ENCODE peak calls at places on chromosomes 2 and 18, in nine cellular contexts. O is tibial artery, S is GM12878, H is cardiac muscle cell, X is keratinocyte, G is PC-3, V is breast epithelium, Z is ascending aorta, R is endothelial cell of umbilical vein. F is an unnamed sample.

GRCh38 chr2:150889141-150889540 is 372.5 kb downstream of the RBM43 start:
- DNase-seq in O (no peak), S (no peak), H (no peak), X (no peak), G (no peak), V (no peak), Z (no peak), R (no peak), F (no peak)

GRCh38 chr18:45670281-45670962 is 53.6 kb upstream of the SLC14A1 start:
- DNase-seq in O (peak), S (no peak), H (no peak), X (peak), G (no peak), V (no peak), Z (no peak), R (peak), F (peak)

GRCh38 chr2:47688561-47688960 is 94.4 kb upstream of the MSH6 start:
- DNase-seq in O (no peak), S (no peak), H (no peak), X (no peak), G (no peak), V (no peak), Z (no peak), R (no peak), F (peak)

GRCh38 chr2:235162544-235163197 is 210.9 kb downstream of the SH3BP4 start:
- DNase-seq in O (no peak), S (no peak), H (no peak), X (no peak), G (peak), V (no peak), Z (no peak), R (no peak), F (no peak)

GRCh38 chr2:96536445-96537065 is at the start of gene ARID5A:
- DNase-seq in O (peak), S (peak), H (peak), X (no peak), G (peak), V (peak), Z (peak), R (peak), F (peak)

GRCh38 chr2:188984126-188984525 is 10.0 kb downstream of the COL3A1 start:
- DNase-seq in O (no peak), S (no peak), H (no peak), X (no peak), G (peak), V (no peak), Z (no peak), R (peak), F (no peak)

GRCh38 chr2:3108105-3108504 is 269.5 kb downstream of the EIPR1 start:
- DNase-seq in O (no peak), S (no peak), H (no peak), X (no peak), G (no peak), V (no peak), Z (no peak), R (no peak), F (no peak)

GRCh38 chr18:36315736-36316135 is 18.2 kb downstream of the FHOD3 start:
- DNase-seq in O (no peak), S (no peak), H (no peak), X (no peak), G (peak), V (no peak), Z (no peak), R (no peak), F (no peak)

GRCh38 chr2:47193607-47194006 is 38.5 kb upstream of the STPG4 start:
- DNase-seq in O (no peak), S (no peak), H (no peak), X (no peak), G (no peak), V (no peak), Z (no peak), R (no peak), F (no peak)

GRCh38 chr18:80157708-80158343 is 48.8 kb downstream of the ADNP2 start:
- DNase-seq in O (peak), S (peak), H (peak), X (no peak), G (peak), V (peak), Z (no peak), R (peak), F (peak)

GRCh38 chr2:100423631-100424030 is 6.2 kb upstream of the CHST10 start:
- DNase-seq in O (no peak), S (no peak), H (no peak), X (no peak), G (no peak), V (no peak), Z (no peak), R (no peak), F (no peak)

GRCh38 chr2:115999039-115999438 is 1556.6 kb downstream of the DPP10 start:
- DNase-seq in O (no peak), S (no peak), H (no peak), X (no peak), G (no peak), V (no peak), Z (no peak), R (no peak), F (no peak)

GRCh38 chr2:211157856-211158463 is 601.6 kb downstream of the CPS1 start:
- DNase-seq in O (peak), S (peak), H (peak), X (peak), G (peak), V (peak), Z (no peak), R (peak), F (peak)

GRCh38 chr2:171482308-171482707 is 40.0 kb upstream of the CYBRD1 start:
- DNase-seq in O (no peak), S (no peak), H (no peak), X (no peak), G (no peak), V (no peak), Z (no peak), R (no peak), F (no peak)

GRCh38 chr2:240146141-240146561 is 5.7 kb upstream of the OTOS start:
- DNase-seq in O (no peak), S (no peak), H (no peak), X (no peak), G (no peak), V (no peak), Z (no peak), R (no peak), F (no peak)

GRCh38 chr2:236168110-236169067 is at the start of gene GBX2:
- DNase-seq in O (no peak), S (no peak), H (peak), X (no peak), G (peak), V (no peak), Z (no peak), R (peak), F (no peak)

GRCh38 chr2:216115224-216115582 is 6.1 kb downstream of the XRCC5 start:
- DNase-seq in O (no peak), S (no peak), H (no peak), X (no peak), G (no peak), V (no peak), Z (no peak), R (no peak), F (peak)

GRCh38 chr18:5890606-5891360 is 4.5 kb downstream of the TMEM200C start:
- DNase-seq in O (no peak), S (no peak), H (peak), X (no peak), G (peak), V (no peak), Z (no peak), R (peak), F (no peak)

GRCh38 chr2:88658318-88658717 is 31.1 kb upstream of the EIF2AK3 start:
- DNase-seq in O (no peak), S (no peak), H (no peak), X (no peak), G (peak), V (no peak), Z (no peak), R (peak), F (no peak)

GRCh38 chr18:44895176-44895798 is 214.6 kb downstream of the SETBP1 start:
- DNase-seq in O (peak), S (peak), H (no peak), X (peak), G (peak), V (no peak), Z (no peak), R (peak), F (peak)

GRCh38 chr2:10911291-10912075 is at the start of gene KCNF1:
- DNase-seq in O (no peak), S (no peak), H (peak), X (no peak), G (peak), V (peak), Z (no peak), R (peak), F (no peak)

GRCh38 chr2:165635532-165635931 is 158.5 kb downstream of the GALNT3 start:
- DNase-seq in O (no peak), S (no peak), H (no peak), X (no peak), G (no peak), V (no peak), Z (no peak), R (no peak), F (no peak)

GRCh38 chr2:109558076-109558882 is 55.5 kb downstream of the SEPTIN10 start:
- DNase-seq in O (no peak), S (no peak), H (no peak), X (peak), G (peak), V (no peak), Z (no peak), R (peak), F (no peak)

GRCh38 chr2:97966545-97967215 is 29.1 kb downstream of the TMEM131 start:
- DNase-seq in O (no peak), S (no peak), H (no peak), X (peak), G (peak), V (no peak), Z (no peak), R (no peak), F (no peak)

GRCh38 chr2:224520064-224520463 is 65.1 kb downstream of the CUL3 start:
- DNase-seq in O (no peak), S (peak), H (no peak), X (no peak), G (peak), V (no peak), Z (no peak), R (no peak), F (no peak)

GRCh38 chr2:113699048-113699447 is 57.4 kb downstream of the SLC35F5 start:
- DNase-seq in O (no peak), S (peak), H (no peak), X (no peak), G (no peak), V (no peak), Z (no peak), R (no peak), F (no peak)

GRCh38 chr2:54955674-54956391 is 94.4 kb downstream of the RTN4 start:
- DNase-seq in O (no peak), S (no peak), H (no peak), X (no peak), G (peak), V (no peak), Z (no peak), R (no peak), F (no peak)

GRCh38 chr2:196823750-196824149 is 14.6 kb upstream of the C2orf66 start:
- DNase-seq in O (no peak), S (no peak), H (no peak), X (no peak), G (peak), V (no peak), Z (no peak), R (peak), F (no peak)

GRCh38 chr2:79887747-79888374 is 375.0 kb downstream of the CTNNA2 start:
- DNase-seq in O (no peak), S (peak), H (peak), X (peak), G (peak), V (no peak), Z (no peak), R (peak), F (peak)

GRCh38 chr18:35528749-35529274 is 31.1 kb upstream of the INO80C start:
- DNase-seq in O (no peak), S (no peak), H (no peak), X (no peak), G (no peak), V (no peak), Z (no peak), R (no peak), F (no peak)

GRCh38 chr2:218806346-218806978 is 24.5 kb downstream of the CYP27A1 start:
- DNase-seq in O (peak), S (peak), H (no peak), X (peak), G (peak), V (peak), Z (peak), R (peak), F (no peak)

GRCh38 chr18:47574966-47575365 is 323.5 kb upstream of the SKOR2 start:
- DNase-seq in O (no peak), S (no peak), H (no peak), X (no peak), G (no peak), V (no peak), Z (no peak), R (no peak), F (no peak)

GRCh38 chr18:76212958-76213357 is 282.1 kb downstream of the ZNF516 start:
- DNase-seq in O (no peak), S (no peak), H (no peak), X (no peak), G (no peak), V (no peak), Z (no peak), R (no peak), F (peak)

GRCh38 chr2:44242929-44243328 is 32.4 kb upstream of the SLC3A1 start:
- DNase-seq in O (no peak), S (no peak), H (no peak), X (no peak), G (no peak), V (no peak), Z (no peak), R (no peak), F (no peak)

GRCh38 chr2:44246840-44247369 is 28.4 kb upstream of the SLC3A1 start:
- DNase-seq in O (no peak), S (no peak), H (no peak), X (no peak), G (no peak), V (no peak), Z (no peak), R (no peak), F (no peak)

GRCh38 chr2:44244135-44244871 is 31.0 kb upstream of the SLC3A1 start:
- DNase-seq in O (peak), S (no peak), H (peak), X (no peak), G (peak), V (peak), Z (no peak), R (peak), F (peak)

GRCh38 chr2:44246436-44246835 is 28.8 kb upstream of the SLC3A1 start:
- DNase-seq in O (no peak), S (no peak), H (no peak), X (no peak), G (no peak), V (no peak), Z (no peak), R (no peak), F (no peak)

GRCh38 chr2:44245068-44245861 is 30.0 kb upstream of the SLC3A1 start:
- DNase-seq in O (no peak), S (no peak), H (no peak), X (no peak), G (peak), V (no peak), Z (no peak), R (no peak), F (no peak)
- H3K4me3 ChIP-seq in O (peak), S (no peak), H (no peak), X (no peak), G (peak), V (no peak), Z (peak), R (no peak), F (no peak)

GRCh38 chr2:31943636-31944225 is 67.1 kb downstream of the MEMO1 start:
- DNase-seq in O (no peak), S (no peak), H (no peak), X (no peak), G (no peak), V (no peak), Z (no peak), R (no peak), F (no peak)
- H3K4me3 ChIP-seq in O (no peak), S (no peak), H (no peak), X (no peak), G (no peak), V (no peak), Z (no peak), R (no peak), F (no peak)

GRCh38 chr2:5926896-5927512 is 234.8 kb downstream of the SOX11 start:
- DNase-seq in O (no peak), S (no peak), H (no peak), X (no peak), G (no peak), V (no peak), Z (no peak), R (no peak), F (no peak)
- H3K4me3 ChIP-seq in O (no peak), S (no peak), H (no peak), X (no peak), G (no peak), V (no peak), Z (no peak), R (no peak), F (no peak)

DNA sequence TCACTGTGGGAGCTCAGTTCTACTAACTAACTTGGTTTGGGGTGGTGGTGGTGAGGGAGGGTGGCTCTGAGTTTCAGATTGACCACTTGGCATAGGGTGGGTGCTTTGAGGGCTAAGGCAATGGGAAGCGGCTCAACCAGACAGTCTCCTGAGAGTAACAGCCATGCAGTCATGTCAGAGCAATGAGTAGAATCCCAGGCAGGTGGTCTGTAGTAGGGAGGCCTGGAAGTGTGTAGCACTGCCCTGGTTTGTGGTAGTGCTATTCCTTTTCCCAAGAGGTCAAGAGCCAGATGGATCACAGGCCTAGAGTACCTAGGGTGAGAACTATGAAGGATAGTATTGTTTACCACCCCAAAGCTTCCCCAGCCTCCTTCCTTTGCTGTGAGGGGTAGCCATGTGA is 18.7 kb upstream of the RAPH1 start:
- DNase-seq in O (no peak), S (no peak), H (no peak), X (no peak), G (no peak), V (no peak), Z (no peak), R (no peak), F (no peak)
- H3K4me3 ChIP-seq in O (no peak), S (no peak), H (no peak), X (no peak), G (no peak), V (no peak), Z (no peak), R (no peak), F (no peak)